ENCODE peak calls at places on chromosomes 2 and 18, in four cellular contexts. M is CD4-positive, alpha-beta T cell; B is neuronal stem cell; K is pancreas. U is an unnamed sample.
A peak's percentile ranks its signal among the peaks of the same experiment; 100 is the strongest.

GRCh38 chr2:55165567-55165966 is 66.5 kb downstream of the CLHC1 start:
- DNase-seq in B (no peak), K (no peak), M (no peak), U (no peak)

GRCh38 chr2:237799060-237799428 is 465 bp downstream of the RBM44 start:
- DNase-seq in B (no peak), K (no peak), M (no peak), U (no peak)

GRCh38 chr2:72117718-72118117 is 29.9 kb downstream of the CYP26B1 start:
- DNase-seq in K (no peak), B (no peak), M (no peak), U (peak; percentile 6)

GRCh38 chr2:235776531-235776930 is 282.7 kb downstream of the AGAP1 start:
- DNase-seq in M (no peak), K (peak; percentile 7), B (no peak), U (no peak)

GRCh38 chr2:190119257-190119656 is 56.7 kb upstream of the MSTN start:
- DNase-seq in K (peak; percentile 25), B (no peak), M (no peak), U (no peak)

GRCh38 chr18:658947-659533 is 1.6 kb downstream of the TYMS start:
- DNase-seq in K (no peak), B (no peak), M (no peak), U (no peak)

GRCh38 chr2:219171231-219171651 is 1.4 kb upstream of the SLC23A3 start:
- DNase-seq in B (peak; percentile 26), M (no peak), K (no peak), U (peak; percentile 58)

GRCh38 chr2:229909090-229909489 is 12.7 kb downstream of the TRIP12 start:
- DNase-seq in K (no peak), B (no peak), M (no peak), U (no peak)

GRCh38 chr2:127025357-127026062 is 81.4 kb downstream of the BIN1 start:
- DNase-seq in B (peak; percentile 66), M (peak; percentile 56), K (peak; percentile 55), U (peak; percentile 77)

GRCh38 chr2:222791946-222792649 is 68.7 kb upstream of the ACSL3 start:
- DNase-seq in M (no peak), B (no peak), K (no peak), U (no peak)

GRCh38 chr2:56130463-56131070 is 53.2 kb upstream of the CCDC85A start:
- DNase-seq in K (no peak), B (no peak), M (no peak), U (no peak)

GRCh38 chr2:62054029-62054791 is 141.7 kb upstream of the B3GNT2 start:
- DNase-seq in M (no peak), B (no peak), K (no peak), U (no peak)

GRCh38 chr2:206423147-206423546 is 20.2 kb upstream of the ADAM23 start:
- DNase-seq in B (no peak), M (no peak), K (no peak), U (no peak)

GRCh38 chr18:8685914-8686216 is 19.5 kb upstream of the MTCL1 start:
- DNase-seq in K (no peak), M (no peak), B (no peak), U (no peak)

GRCh38 chr2:180017764-180018163 is 10.7 kb upstream of the CWC22 start:
- DNase-seq in M (no peak), K (no peak), B (no peak), U (no peak)

GRCh38 chr2:171441470-171441869 is 7.4 kb downstream of the DCAF17 start:
- DNase-seq in M (no peak), K (no peak), B (no peak), U (no peak)

GRCh38 chr2:69768789-69769188 is 26.9 kb downstream of the ANXA4 start:
- DNase-seq in K (no peak), M (no peak), B (no peak), U (no peak)

GRCh38 chr18:70377317-70377799 is 88.5 kb downstream of the SOCS6 start:
- DNase-seq in M (no peak), B (no peak), K (no peak), U (peak; percentile 30)

GRCh38 chr2:224369028-224369632 is 32.8 kb downstream of the FAM124B start:
- DNase-seq in K (no peak), M (no peak), B (peak; percentile 41), U (no peak)

GRCh38 chr2:238009563-238009962 is 42.7 kb downstream of the UBE2F start:
- DNase-seq in K (no peak), B (no peak), M (no peak), U (no peak)

GRCh38 chr2:207184768-207185167 is 19.0 kb upstream of the KLF7 start:
- DNase-seq in M (no peak), B (no peak), K (no peak), U (no peak)

GRCh38 chr2:113858764-113859163 is 31.1 kb upstream of the ACTR3 start:
- DNase-seq in K (no peak), M (no peak), B (no peak), U (no peak)

GRCh38 chr2:61658841-61659780 is 121.0 kb upstream of the XPO1 start:
- DNase-seq in M (no peak), K (no peak), B (peak; percentile 20), U (no peak)

GRCh38 chr2:159256159-159256558 is 30.3 kb downstream of the WDSUB1 start:
- DNase-seq in K (no peak), B (no peak), M (no peak), U (no peak)

GRCh38 chr2:40072442-40073232 is 293.6 kb upstream of the THUMPD2 start:
- DNase-seq in K (no peak), B (no peak), M (no peak), U (no peak)

GRCh38 chr2:191030521-191031154 is 16.7 kb upstream of the STAT1 start:
- DNase-seq in K (peak; percentile 38), B (peak; percentile 30), M (no peak), U (peak; percentile 50)

GRCh38 chr2:62724886-62725711 is 19.6 kb downstream of the EHBP1 start:
- DNase-seq in M (peak; percentile 3), B (no peak), K (peak; percentile 31), U (peak; percentile 39)

GRCh38 chr18:45792551-45793294 is 32.8 kb upstream of the SIGLEC15 start:
- DNase-seq in M (no peak), K (no peak), B (no peak), U (no peak)

GRCh38 chr2:141137121-141137693 is 993.6 kb downstream of the LRP1B start:
- DNase-seq in B (no peak), M (no peak), K (no peak), U (no peak)

GRCh38 chr2:37481244-37481643 is 136.8 kb downstream of the QPCT start:
- DNase-seq in M (no peak), B (no peak), K (no peak), U (no peak)

GRCh38 chr2:112583497-112584133 is 794 bp upstream of the CHCHD5 start:
- DNase-seq in B (no peak), K (no peak), M (no peak), U (no peak)

GRCh38 chr2:189782221-189782671 is 1.9 kb downstream of the ORMDL1 start:
- DNase-seq in B (no peak), K (no peak), M (no peak), U (no peak)

GRCh38 chr18:12233378-12233777 is 20.8 kb upstream of the CIDEA start:
- DNase-seq in M (no peak), K (no peak), B (no peak), U (no peak)

GRCh38 chr18:21636769-21637168 is 24.7 kb downstream of the SNRPD1 start:
- DNase-seq in B (no peak), M (no peak), K (no peak), U (no peak)
- H3K27ac ChIP-seq in B (no peak overlapping the region), M (no peak overlapping the region), K (no peak overlapping the region), U (no peak overlapping the region)

GRCh38 chr2:7028846-7029245 is 111.6 kb downstream of the RNF144A start:
- DNase-seq in M (no peak), B (no peak), K (no peak), U (no peak)
- H3K27ac ChIP-seq in M (no peak overlapping the region), B (no peak overlapping the region), K (no peak overlapping the region), U (no peak overlapping the region)

GRCh38 chr2:226608393-226608955 is 191.1 kb downstream of the IRS1 start:
- DNase-seq in B (no peak), M (no peak), K (no peak), U (no peak)
- H3K27ac ChIP-seq in B (no peak overlapping the region), M (no peak overlapping the region), K (no peak overlapping the region), U (no peak overlapping the region)

GRCh38 chr2:64698068-64698645 is 44.4 kb upstream of the SERTAD2 start:
- DNase-seq in K (no peak), M (no peak), B (no peak), U (no peak)

GRCh38 chr2:64697286-64698023 is 43.7 kb upstream of the SERTAD2 start:
- DNase-seq in B (no peak), K (no peak), M (no peak), U (no peak)

GRCh38 chr2:64700133-64700809 is 46.6 kb upstream of the SERTAD2 start:
- DNase-seq in M (no peak), K (no peak), B (no peak), U (no peak)

GRCh38 chr2:64698668-64699444 is 45.1 kb upstream of the SERTAD2 start:
- DNase-seq in M (no peak), K (no peak), B (no peak), U (no peak)

GRCh38 chr2:64699712-64700111 is 46.0 kb upstream of the SERTAD2 start:
- DNase-seq in M (no peak), K (no peak), B (no peak), U (no peak)
- H3K27ac ChIP-seq in M (no peak overlapping the region), K (no peak overlapping the region), B (no peak overlapping the region), U (no peak overlapping the region)

DNA sequence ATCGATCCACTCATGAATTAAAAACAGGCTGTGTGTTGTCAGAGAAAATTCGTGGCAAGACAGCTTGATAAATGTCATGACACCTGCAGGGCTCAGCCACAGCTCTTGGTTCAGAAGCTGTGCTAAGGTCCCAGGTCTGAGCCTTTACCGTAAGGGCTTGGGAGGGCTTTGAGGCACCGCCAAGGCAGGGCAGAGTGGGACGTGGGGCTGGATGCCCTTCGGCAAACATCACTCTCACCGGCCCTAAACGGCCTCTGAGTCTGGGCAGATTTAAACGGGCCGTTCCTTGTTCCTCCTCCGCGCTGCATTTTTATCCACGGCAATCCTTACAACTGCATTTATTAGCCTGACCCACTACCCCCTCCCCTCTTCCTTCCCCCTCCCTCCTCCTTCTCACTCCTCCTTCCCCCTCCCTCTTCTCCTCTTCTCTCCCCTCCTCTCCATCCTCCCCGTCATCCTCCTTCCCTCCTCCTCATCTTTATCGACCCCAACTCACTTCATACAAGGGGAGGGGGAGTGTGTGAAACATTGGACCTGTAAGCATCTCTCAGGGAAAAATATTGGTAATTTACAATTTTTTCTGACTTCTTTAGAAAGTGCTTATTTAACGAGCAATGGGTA is 33.9 kb downstream of the MBP start:
- DNase-seq in K (no peak), B (no peak), M (no peak), U (no peak)
- H3K27ac ChIP-seq in K (no peak overlapping the region), B (no peak overlapping the region), M (peak overlapping the region; percentile 33), U (no peak overlapping the region)

GRCh38 chr2:241842620-241843211 is 16.0 kb downstream of the PDCD1 start:
- DNase-seq in M (no peak), B (no peak), K (no peak), U (no peak)
- H3K27ac ChIP-seq in M (no peak overlapping the region), B (no peak overlapping the region), K (no peak overlapping the region), U (peak overlapping the region; percentile 32)

U was measured in colonic mucosa.